ENCODE peak calls at places on chromosomes 16 and 17, in eight cellular contexts. L is vagina, A is fibroblast of lung, X is suprapubic skin, H is iPS DF 6.9, W is lower leg skin, T is cardiac fibroblast, D is heart left ventricle. Q is an unnamed sample.

GRCh38 chr16:89094252-89094901 is 725 bp downstream of the ACSF3 start:
- DNase-seq in A (peak; percentile 9), L (no peak), T (peak; percentile 19), H (no peak), D (no peak), X (no peak), W (no peak), Q (no peak)

GRCh38 chr16:82782715-82783251 is 156.0 kb downstream of the CDH13 start:
- DNase-seq in W (no peak), T (no peak), D (peak; percentile 15), H (no peak), X (peak; percentile 68), A (no peak), L (no peak), Q (no peak)

GRCh38 chr17:58385359-58385899 is 31.9 kb downstream of the RNF43 start:
- DNase-seq in H (no peak), L (no peak), A (no peak), T (no peak), D (no peak), W (no peak), X (no peak), Q (no peak)

GRCh38 chr16:1877804-1878203 is 5.8 kb upstream of the MEIOB start:
- DNase-seq in A (no peak), H (no peak), D (no peak), X (peak; percentile 21), T (no peak), L (no peak), W (no peak), Q (no peak)

GRCh38 chr17:1573932-1574696 is 11.5 kb upstream of the PITPNA start:
- DNase-seq in H (no peak), X (peak; percentile 90), T (peak; percentile 79), A (peak; percentile 77), L (no peak), W (no peak), D (peak; percentile 85), Q (no peak)

GRCh38 chr17:1010086-1010450 is 13.1 kb downstream of the TIMM22 start:
- DNase-seq in A (no peak), X (no peak), D (no peak), H (no peak), T (no peak), L (no peak), W (no peak), Q (no peak)

GRCh38 chr16:625402-626173 is 5.2 kb upstream of the WFIKKN1 start:
- DNase-seq in L (no peak), W (no peak), T (no peak), H (no peak), D (no peak), A (no peak), X (no peak), Q (no peak)

GRCh38 chr16:88297178-88297720 is 85.5 kb upstream of the ZNF469 start:
- DNase-seq in W (no peak), L (no peak), T (no peak), A (no peak), X (no peak), D (no peak), H (no peak), Q (no peak)

GRCh38 chr17:38401459-38401858 is 26.8 kb upstream of the ARHGAP23 start:
- DNase-seq in A (no peak), T (no peak), W (no peak), H (no peak), D (no peak), L (no peak), X (peak; percentile 2), Q (no peak)

GRCh38 chr16:58417600-58417999 is 25.3 kb downstream of the GINS3 start:
- DNase-seq in D (peak; percentile 60), T (no peak), W (peak; percentile 49), L (no peak), H (no peak), X (no peak), A (no peak), Q (no peak)

GRCh38 chr16:58418601-58419000 is 26.3 kb downstream of the GINS3 start:
- DNase-seq in T (peak; percentile 41), L (no peak), X (no peak), D (peak; percentile 67), W (no peak), H (no peak), A (no peak), Q (no peak)

GRCh38 chr16:58414938-58415451 is 22.7 kb downstream of the GINS3 start:
- DNase-seq in H (no peak), T (peak; percentile 22), A (no peak), W (no peak), D (peak; percentile 41), L (no peak), X (no peak), Q (no peak)

GRCh38 chr16:58418026-58418425 is 25.8 kb downstream of the GINS3 start:
- DNase-seq in L (no peak), A (no peak), X (no peak), W (no peak), D (no peak), T (no peak), H (no peak), Q (no peak)

DNA sequence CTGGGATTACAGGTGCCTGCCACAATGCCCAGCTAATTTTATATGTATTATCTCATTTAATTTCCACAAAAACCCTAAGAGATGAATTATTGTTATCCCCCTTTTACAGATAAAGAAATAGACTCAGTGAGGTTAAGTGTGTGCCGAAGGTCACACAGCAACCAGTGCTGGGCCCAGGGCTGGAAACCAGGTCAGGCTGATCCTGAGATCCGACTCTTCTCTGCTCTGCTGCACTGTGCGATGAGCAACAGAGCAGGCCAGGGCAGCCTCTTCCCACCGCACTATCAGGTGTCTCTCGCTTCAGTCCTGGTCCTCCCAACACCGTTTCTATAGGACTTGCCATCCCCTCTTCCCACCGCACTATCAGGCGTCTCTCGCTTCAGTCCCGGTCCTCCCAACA is 24.8 kb downstream of the GINS3 start:
- DNase-seq in H (no peak), T (no peak), X (no peak), L (no peak), A (no peak), D (no peak), W (no peak), Q (no peak)
- H3K4me3 ChIP-seq in H (no peak overlapping the region), T (no peak overlapping the region), X (no peak overlapping the region), L (no peak overlapping the region), A (no peak overlapping the region), D (no peak overlapping the region), W (no peak overlapping the region), Q (no peak overlapping the region)

GRCh38 chr16:29820271-29820701 is at the start of gene MVP:
- DNase-seq in T (peak; percentile 63), L (no peak), A (peak; percentile 67), H (no peak), W (no peak), X (peak; percentile 78), D (peak; percentile 75), Q (no peak)
- H3K4me3 ChIP-seq in T (peak within 1 kb of the TSS; percentile 75), L (peak within 1 kb of the TSS; percentile 67), A (peak within 1 kb of the TSS; percentile 100), H (no peak within 1 kb of the TSS), W (peak within 1 kb of the TSS; percentile 54), X (peak within 1 kb of the TSS; percentile 63), D (peak within 1 kb of the TSS; percentile 85), Q (peak within 1 kb of the TSS; percentile 74)

DNA sequence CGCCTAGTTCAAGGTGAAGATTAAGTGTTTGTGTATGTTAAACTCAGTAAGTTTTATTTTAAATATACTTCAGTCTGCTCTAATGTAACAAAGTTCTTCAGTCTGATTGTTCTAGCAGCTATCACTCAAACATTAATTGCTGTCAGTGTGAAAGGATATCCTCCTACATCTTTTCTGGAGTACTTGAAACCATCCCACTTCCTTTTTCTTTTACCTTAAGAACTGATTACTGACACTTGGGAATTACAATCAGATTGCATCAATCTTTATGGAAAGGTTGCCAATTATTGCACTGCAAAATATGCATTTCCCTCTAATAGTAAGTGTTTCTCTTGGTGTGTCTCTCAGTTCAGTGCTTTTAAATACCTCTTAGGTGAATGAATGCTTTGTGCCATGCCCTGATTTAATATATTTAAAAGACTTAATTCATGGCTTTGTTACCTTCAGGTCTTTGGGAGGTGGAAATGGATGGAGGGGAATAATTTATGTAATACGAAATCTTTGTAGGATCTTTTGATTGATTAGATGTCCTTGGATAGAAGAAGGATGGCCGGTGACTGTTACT is 16.6 kb downstream of the MRTFB start:
- DNase-seq in H (no peak), T (no peak), L (no peak), W (no peak), X (no peak), A (peak; percentile 39), D (no peak), Q (no peak)
- H3K4me3 ChIP-seq in H (no peak overlapping the region), T (no peak overlapping the region), L (peak overlapping the region; percentile 17), W (no peak overlapping the region), X (no peak overlapping the region), A (no peak overlapping the region), D (no peak overlapping the region), Q (no peak overlapping the region)

GRCh38 chr16:27718767-27719445 is 169.0 kb downstream of the KATNIP start:
- DNase-seq in T (no peak), H (no peak), A (no peak), D (no peak), X (no peak), L (no peak), W (no peak), Q (no peak)

GRCh38 chr16:27721548-27722265 is 171.8 kb downstream of the KATNIP start:
- DNase-seq in H (no peak), X (peak; percentile 88), T (peak; percentile 89), D (peak; percentile 67), L (no peak), A (peak; percentile 98), W (peak; percentile 79), Q (peak; percentile 67)

GRCh38 chr16:27722266-27722636 is 172.3 kb downstream of the KATNIP start:
- DNase-seq in H (no peak), L (no peak), W (no peak), D (no peak), X (no peak), T (no peak), A (no peak), Q (no peak)

GRCh38 chr16:27722892-27723450 is 173.0 kb downstream of the KATNIP start:
- DNase-seq in A (no peak), D (no peak), W (no peak), X (no peak), T (no peak), L (no peak), H (no peak), Q (no peak)

GRCh38 chr16:27720731-27721547 is 171.0 kb downstream of the KATNIP start:
- DNase-seq in D (no peak), A (no peak), H (no peak), T (no peak), X (no peak), W (no peak), L (no peak), Q (no peak)
- H3K4me3 ChIP-seq in D (peak overlapping the region; percentile 17), A (no peak overlapping the region), H (no peak overlapping the region), T (no peak overlapping the region), X (peak overlapping the region; percentile 29), W (no peak overlapping the region), L (peak overlapping the region; percentile 27), Q (no peak overlapping the region)

DNA sequence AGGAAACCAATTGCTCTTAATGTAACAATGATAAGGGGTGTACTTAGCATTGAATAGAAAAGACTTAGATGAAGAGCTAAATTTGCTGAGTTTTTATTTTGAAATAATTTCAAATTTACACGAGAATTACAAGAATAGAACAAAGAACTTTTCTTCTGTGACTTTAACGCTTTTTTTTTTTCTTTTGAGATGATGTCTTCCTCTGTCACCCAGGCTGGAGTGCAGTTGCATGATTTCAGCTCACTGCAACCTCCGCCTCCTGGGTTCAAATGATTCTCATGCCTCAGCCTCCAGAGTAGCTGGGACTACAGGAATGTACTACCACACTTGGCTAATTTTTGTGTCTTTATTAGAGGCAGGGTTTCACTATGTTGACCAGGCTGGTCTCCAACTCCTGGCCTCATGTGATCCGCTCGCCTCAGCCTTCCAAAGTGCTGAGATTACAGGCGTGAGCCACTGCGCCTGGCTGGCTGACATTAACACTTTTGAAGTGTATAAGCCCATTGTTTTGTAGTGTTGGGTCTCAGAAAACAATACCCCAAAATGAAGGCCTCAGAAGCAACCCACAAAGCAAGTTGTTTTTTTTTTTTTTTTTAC is 2.1 kb downstream of the TEN1 start:
- DNase-seq in X (no peak), T (no peak), A (no peak), L (no peak), W (peak; percentile 57), D (no peak), H (no peak), Q (no peak)
- H3K4me3 ChIP-seq in X (peak overlapping the region; percentile 82), T (no peak overlapping the region), A (no peak overlapping the region), L (no peak overlapping the region), W (no peak overlapping the region), D (no peak overlapping the region), H (no peak overlapping the region), Q (no peak overlapping the region)